ENCODE peak calls at places on chromosome 15, in six cellular contexts. Q is activated T-cell treated with anti-CD3 and anti-CD28 coated beads, Interleukin-2, amount 50 U/mL, for 48 hours; Y is GM23248; O is Peyer's patch; V is occipital lobe; M is PC-3. K is an unnamed sample.
A peak's percentile ranks its signal among the peaks of the same experiment; 100 is the strongest.

GRCh38 chr15:101359365-101359947 is 64.4 kb upstream of the SNRPA1 start:
- DNase-seq in Q (no peak), Y (peak; percentile 2), O (no peak), V (peak; percentile 16), M (peak; percentile 79), K (no peak)

GRCh38 chr15:85406916-85407315 is 26.5 kb downstream of the AKAP13 start:
- DNase-seq in Q (no peak), Y (peak; percentile 68), O (no peak), V (no peak), M (no peak), K (no peak)

GRCh38 chr15:42156266-42156922 is at the start of gene PLA2G4F:
- DNase-seq in Q (no peak), Y (no peak), O (no peak), V (no peak), M (peak; percentile 68), K (no peak)

GRCh38 chr15:81785181-81785580 is 260.6 kb downstream of the MEX3B start:
- DNase-seq in Q (no peak), Y (no peak), O (no peak), V (no peak), M (no peak), K (no peak)

GRCh38 chr15:83837946-83838571 is 184.1 kb downstream of the ADAMTSL3 start:
- DNase-seq in Q (peak; percentile 18), Y (peak; percentile 35), O (no peak), V (peak; percentile 24), M (peak; percentile 67), K (no peak)

GRCh38 chr15:88635343-88635742 is 3.5 kb upstream of the ISG20 start:
- DNase-seq in Q (no peak), Y (no peak), O (peak; percentile 75), V (no peak), M (no peak), K (no peak)

GRCh38 chr15:51576911-51577500 is 45.6 kb downstream of the DMXL2 start:
- DNase-seq in Q (no peak), Y (peak; percentile 67), O (no peak), V (no peak), M (peak; percentile 54), K (no peak)

GRCh38 chr15:57782731-57783130 is 76.2 kb downstream of the POLR2M start:
- DNase-seq in Q (no peak), Y (peak; percentile 34), O (no peak), V (no peak), M (peak; percentile 7), K (no peak)

GRCh38 chr15:84714372-84714771 is 1.6 kb downstream of the SEC11A start:
- DNase-seq in Q (no peak), Y (no peak), O (no peak), V (no peak), M (no peak), K (no peak)

GRCh38 chr15:53226559-53226958 is 436.4 kb upstream of the ONECUT1 start:
- DNase-seq in Q (no peak), Y (no peak), O (no peak), V (no peak), M (no peak), K (no peak)

GRCh38 chr15:62559049-62559733 is 394.1 kb upstream of the C2CD4B start:
- DNase-seq in Q (no peak), Y (peak; percentile 87), O (no peak), V (peak; percentile 66), M (no peak), K (no peak)

GRCh38 chr15:77689821-77690220 is 57.1 kb upstream of the LINGO1 start:
- DNase-seq in Q (no peak), Y (no peak), O (no peak), V (no peak), M (no peak), K (no peak)